ENCODE peak calls at places on chromosomes 6 and 20, in ten cellular contexts. One of them, this sample, is unnamed.

GRCh38 chr6:79377047-79377446 is 142.6 kb upstream of the HMGN3 start:
- DNase-seq in AG10803: no peak
- DNase-seq in hepatocyte: no peak
- DNase-seq in GM23248: peak; percentile 52
- DNase-seq in CD8-positive, alpha-beta memory T cell: no peak
- DNase-seq in fibroblast of mammary gland: peak; percentile 54
- DNase-seq in adipocyte: peak; percentile 8
- DNase-seq in kidney epithelial cell: no peak
- DNase-seq in breast epithelium: no peak
- DNase-seq in aorta: no peak
- DNase-seq in this sample: no peak

GRCh38 chr20:55678970-55679667 is 326.2 kb downstream of the CBLN4 start:
- DNase-seq in hepatocyte: no peak
- DNase-seq in breast epithelium: no peak
- DNase-seq in AG10803: no peak
- DNase-seq in GM23248: no peak
- DNase-seq in adipocyte: no peak
- DNase-seq in kidney epithelial cell: no peak
- DNase-seq in CD8-positive, alpha-beta memory T cell: no peak
- DNase-seq in fibroblast of mammary gland: no peak
- DNase-seq in aorta: no peak
- DNase-seq in this sample: no peak

GRCh38 chr6:130928993-130929678 is 101.9 kb downstream of the SMLR1 start:
- DNase-seq in AG10803: peak; percentile 89
- DNase-seq in GM23248: peak; percentile 75
- DNase-seq in adipocyte: peak; percentile 63
- DNase-seq in kidney epithelial cell: no peak
- DNase-seq in hepatocyte: no peak
- DNase-seq in breast epithelium: no peak
- DNase-seq in CD8-positive, alpha-beta memory T cell: no peak
- DNase-seq in fibroblast of mammary gland: peak; percentile 90
- DNase-seq in aorta: no peak
- DNase-seq in this sample: no peak

GRCh38 chr6:151961809-151962208 is 154.3 kb downstream of the ESR1 start:
- DNase-seq in CD8-positive, alpha-beta memory T cell: no peak
- DNase-seq in hepatocyte: no peak
- DNase-seq in aorta: no peak
- DNase-seq in kidney epithelial cell: no peak
- DNase-seq in AG10803: no peak
- DNase-seq in breast epithelium: no peak
- DNase-seq in GM23248: no peak
- DNase-seq in adipocyte: no peak
- DNase-seq in fibroblast of mammary gland: peak; percentile 12
- DNase-seq in this sample: no peak

GRCh38 chr20:1624811-1625690 is 5.2 kb upstream of the SIRPB1 start:
- DNase-seq in fibroblast of mammary gland: no peak
- DNase-seq in adipocyte: no peak
- DNase-seq in aorta: no peak
- DNase-seq in AG10803: no peak
- DNase-seq in GM23248: no peak
- DNase-seq in breast epithelium: no peak
- DNase-seq in hepatocyte: peak; percentile 0
- DNase-seq in CD8-positive, alpha-beta memory T cell: no peak
- DNase-seq in kidney epithelial cell: no peak
- DNase-seq in this sample: no peak

GRCh38 chr6:14001329-14002012 is 76.7 kb downstream of the RNF182 start:
- DNase-seq in hepatocyte: peak; percentile 65
- DNase-seq in CD8-positive, alpha-beta memory T cell: no peak
- DNase-seq in aorta: no peak
- DNase-seq in GM23248: peak; percentile 99
- DNase-seq in fibroblast of mammary gland: peak; percentile 100
- DNase-seq in kidney epithelial cell: peak; percentile 95
- DNase-seq in adipocyte: peak; percentile 80
- DNase-seq in breast epithelium: no peak
- DNase-seq in AG10803: peak; percentile 98
- DNase-seq in this sample: no peak

GRCh38 chr20:19026901-19027644 is 185.4 kb upstream of the SLC24A3 start:
- DNase-seq in kidney epithelial cell: no peak
- DNase-seq in breast epithelium: no peak
- DNase-seq in hepatocyte: no peak
- DNase-seq in fibroblast of mammary gland: no peak
- DNase-seq in GM23248: no peak
- DNase-seq in CD8-positive, alpha-beta memory T cell: no peak
- DNase-seq in adipocyte: no peak
- DNase-seq in AG10803: no peak
- DNase-seq in aorta: no peak
- DNase-seq in this sample: peak; percentile 78

GRCh38 chr20:51500311-51500710 is 42.2 kb downstream of the NFATC2 start:
- DNase-seq in GM23248: peak; percentile 10
- DNase-seq in hepatocyte: no peak
- DNase-seq in fibroblast of mammary gland: no peak
- DNase-seq in adipocyte: no peak
- DNase-seq in AG10803: no peak
- DNase-seq in aorta: no peak
- DNase-seq in CD8-positive, alpha-beta memory T cell: peak; percentile 38
- DNase-seq in kidney epithelial cell: no peak
- DNase-seq in breast epithelium: no peak
- DNase-seq in this sample: no peak

GRCh38 chr6:69994251-69994650 is 127.9 kb downstream of the COL19A1 start:
- DNase-seq in fibroblast of mammary gland: no peak
- DNase-seq in AG10803: no peak
- DNase-seq in aorta: no peak
- DNase-seq in breast epithelium: no peak
- DNase-seq in GM23248: peak; percentile 39
- DNase-seq in kidney epithelial cell: no peak
- DNase-seq in CD8-positive, alpha-beta memory T cell: no peak
- DNase-seq in adipocyte: peak; percentile 21
- DNase-seq in hepatocyte: no peak
- DNase-seq in this sample: no peak

GRCh38 chr6:155374681-155375080 is 60.4 kb upstream of the TFB1M start:
- DNase-seq in aorta: no peak
- DNase-seq in breast epithelium: no peak
- DNase-seq in CD8-positive, alpha-beta memory T cell: no peak
- DNase-seq in adipocyte: no peak
- DNase-seq in kidney epithelial cell: no peak
- DNase-seq in fibroblast of mammary gland: peak; percentile 33
- DNase-seq in hepatocyte: no peak
- DNase-seq in GM23248: peak; percentile 52
- DNase-seq in AG10803: no peak
- DNase-seq in this sample: no peak

GRCh38 chr20:37627060-37627766 is 66.6 kb upstream of the CTNNBL1 start:
- DNase-seq in hepatocyte: peak; percentile 81
- DNase-seq in CD8-positive, alpha-beta memory T cell: no peak
- DNase-seq in kidney epithelial cell: no peak
- DNase-seq in GM23248: peak; percentile 63
- DNase-seq in AG10803: peak; percentile 35
- DNase-seq in fibroblast of mammary gland: peak; percentile 50
- DNase-seq in breast epithelium: no peak
- DNase-seq in adipocyte: peak; percentile 59
- DNase-seq in aorta: no peak
- DNase-seq in this sample: peak; percentile 74

GRCh38 chr6:118939683-118940082 is 4.7 kb upstream of the MCM9 start:
- DNase-seq in CD8-positive, alpha-beta memory T cell: no peak
- DNase-seq in aorta: no peak
- DNase-seq in hepatocyte: no peak
- DNase-seq in kidney epithelial cell: no peak
- DNase-seq in GM23248: no peak
- DNase-seq in AG10803: no peak
- DNase-seq in fibroblast of mammary gland: no peak
- DNase-seq in breast epithelium: no peak
- DNase-seq in adipocyte: no peak
- DNase-seq in this sample: no peak

GRCh38 chr6:105402090-105402980 is 547 bp downstream of the PREP start:
- DNase-seq in CD8-positive, alpha-beta memory T cell: peak; percentile 3
- DNase-seq in breast epithelium: no peak
- DNase-seq in fibroblast of mammary gland: peak; percentile 53
- DNase-seq in adipocyte: peak; percentile 56
- DNase-seq in aorta: no peak
- DNase-seq in AG10803: peak; percentile 52
- DNase-seq in GM23248: peak; percentile 70
- DNase-seq in hepatocyte: peak; percentile 49
- DNase-seq in kidney epithelial cell: no peak
- DNase-seq in this sample: peak; percentile 49

GRCh38 chr20:10883166-10883565 is 209.4 kb upstream of the JAG1 start:
- DNase-seq in AG10803: no peak
- DNase-seq in kidney epithelial cell: no peak
- DNase-seq in GM23248: no peak
- DNase-seq in adipocyte: no peak
- DNase-seq in aorta: no peak
- DNase-seq in CD8-positive, alpha-beta memory T cell: no peak
- DNase-seq in breast epithelium: no peak
- DNase-seq in fibroblast of mammary gland: no peak
- DNase-seq in hepatocyte: no peak
- DNase-seq in this sample: no peak

GRCh38 chr6:29968130-29968529 is 25.8 kb downstream of the HLA-A start:
- DNase-seq in kidney epithelial cell: peak; percentile 77
- DNase-seq in aorta: no peak
- DNase-seq in AG10803: peak; percentile 48
- DNase-seq in fibroblast of mammary gland: peak; percentile 36
- DNase-seq in breast epithelium: no peak
- DNase-seq in hepatocyte: no peak
- DNase-seq in adipocyte: no peak
- DNase-seq in CD8-positive, alpha-beta memory T cell: no peak
- DNase-seq in GM23248: peak; percentile 23
- DNase-seq in this sample: no peak

GRCh38 chr6:109052852-109053251 is 41.8 kb downstream of the SESN1 start:
- DNase-seq in adipocyte: no peak
- DNase-seq in aorta: no peak
- DNase-seq in hepatocyte: no peak
- DNase-seq in kidney epithelial cell: no peak
- DNase-seq in CD8-positive, alpha-beta memory T cell: no peak
- DNase-seq in breast epithelium: no peak
- DNase-seq in GM23248: no peak
- DNase-seq in AG10803: no peak
- DNase-seq in fibroblast of mammary gland: no peak
- DNase-seq in this sample: no peak

GRCh38 chr6:33192671-33193602 is 670 bp upstream of the COL11A2 start:
- DNase-seq in hepatocyte: peak; percentile 56
- DNase-seq in CD8-positive, alpha-beta memory T cell: no peak
- DNase-seq in breast epithelium: no peak
- DNase-seq in fibroblast of mammary gland: no peak
- DNase-seq in GM23248: peak; percentile 64
- DNase-seq in adipocyte: peak; percentile 50
- DNase-seq in kidney epithelial cell: no peak
- DNase-seq in AG10803: no peak
- DNase-seq in aorta: peak; percentile 81
- DNase-seq in this sample: peak; percentile 87

GRCh38 chr6:27078734-27079357 is 168.7 kb upstream of the PRSS16 start:
- DNase-seq in hepatocyte: peak; percentile 72
- DNase-seq in fibroblast of mammary gland: peak; percentile 76
- DNase-seq in kidney epithelial cell: peak; percentile 18
- DNase-seq in adipocyte: peak; percentile 88
- DNase-seq in CD8-positive, alpha-beta memory T cell: peak; percentile 7
- DNase-seq in breast epithelium: no peak
- DNase-seq in GM23248: peak; percentile 80
- DNase-seq in aorta: no peak
- DNase-seq in AG10803: peak; percentile 65
- DNase-seq in this sample: peak; percentile 21
- H3K4me3 ChIP-seq in hepatocyte: peak overlapping the region; percentile 15
- H3K4me3 ChIP-seq in fibroblast of mammary gland: no peak overlapping the region
- H3K4me3 ChIP-seq in kidney epithelial cell: peak overlapping the region; percentile 21
- H3K4me3 ChIP-seq in adipocyte: peak overlapping the region; percentile 55
- H3K4me3 ChIP-seq in CD8-positive, alpha-beta memory T cell: peak overlapping the region; percentile 18
- H3K4me3 ChIP-seq in breast epithelium: peak overlapping the region; percentile 37
- H3K4me3 ChIP-seq in GM23248: peak overlapping the region; percentile 56
- H3K4me3 ChIP-seq in aorta: no peak overlapping the region
- H3K4me3 ChIP-seq in AG10803: peak overlapping the region; percentile 28
- H3K4me3 ChIP-seq in this sample: peak overlapping the region; percentile 38

GRCh38 chr6:56905378-56905777 is 49.5 kb upstream of the BEND6 start:
- DNase-seq in CD8-positive, alpha-beta memory T cell: no peak
- DNase-seq in aorta: no peak
- DNase-seq in GM23248: no peak
- DNase-seq in breast epithelium: no peak
- DNase-seq in adipocyte: no peak
- DNase-seq in fibroblast of mammary gland: no peak
- DNase-seq in hepatocyte: no peak
- DNase-seq in AG10803: no peak
- DNase-seq in kidney epithelial cell: no peak
- DNase-seq in this sample: no peak

GRCh38 chr6:56906752-56907151 is 48.2 kb upstream of the BEND6 start:
- DNase-seq in aorta: no peak
- DNase-seq in hepatocyte: no peak
- DNase-seq in kidney epithelial cell: no peak
- DNase-seq in CD8-positive, alpha-beta memory T cell: no peak
- DNase-seq in GM23248: peak; percentile 64
- DNase-seq in breast epithelium: no peak
- DNase-seq in fibroblast of mammary gland: peak; percentile 53
- DNase-seq in AG10803: peak; percentile 54
- DNase-seq in adipocyte: no peak
- DNase-seq in this sample: no peak

GRCh38 chr6:56911847-56912246 is 43.1 kb upstream of the BEND6 start:
- DNase-seq in kidney epithelial cell: peak; percentile 29
- DNase-seq in fibroblast of mammary gland: peak; percentile 69
- DNase-seq in CD8-positive, alpha-beta memory T cell: no peak
- DNase-seq in hepatocyte: no peak
- DNase-seq in breast epithelium: no peak
- DNase-seq in adipocyte: peak; percentile 77
- DNase-seq in GM23248: peak; percentile 73
- DNase-seq in aorta: no peak
- DNase-seq in AG10803: peak; percentile 86
- DNase-seq in this sample: no peak

GRCh38 chr6:56913276-56914138 is 41.4 kb upstream of the BEND6 start:
- DNase-seq in fibroblast of mammary gland: peak; percentile 56
- DNase-seq in GM23248: no peak
- DNase-seq in adipocyte: no peak
- DNase-seq in AG10803: no peak
- DNase-seq in hepatocyte: no peak
- DNase-seq in kidney epithelial cell: no peak
- DNase-seq in breast epithelium: no peak
- DNase-seq in CD8-positive, alpha-beta memory T cell: no peak
- DNase-seq in aorta: no peak
- DNase-seq in this sample: no peak

GRCh38 chr6:56909115-56909907 is 45.6 kb upstream of the BEND6 start:
- DNase-seq in breast epithelium: no peak
- DNase-seq in kidney epithelial cell: no peak
- DNase-seq in hepatocyte: no peak
- DNase-seq in GM23248: peak; percentile 67
- DNase-seq in adipocyte: no peak
- DNase-seq in CD8-positive, alpha-beta memory T cell: no peak
- DNase-seq in aorta: no peak
- DNase-seq in AG10803: no peak
- DNase-seq in fibroblast of mammary gland: peak; percentile 39
- DNase-seq in this sample: no peak
- H3K4me3 ChIP-seq in breast epithelium: no peak overlapping the region
- H3K4me3 ChIP-seq in kidney epithelial cell: no peak overlapping the region
- H3K4me3 ChIP-seq in hepatocyte: no peak overlapping the region
- H3K4me3 ChIP-seq in GM23248: no peak overlapping the region
- H3K4me3 ChIP-seq in adipocyte: no peak overlapping the region
- H3K4me3 ChIP-seq in CD8-positive, alpha-beta memory T cell: no peak overlapping the region
- H3K4me3 ChIP-seq in aorta: no peak overlapping the region
- H3K4me3 ChIP-seq in AG10803: no peak overlapping the region
- H3K4me3 ChIP-seq in fibroblast of mammary gland: no peak overlapping the region
- H3K4me3 ChIP-seq in this sample: no peak overlapping the region

GRCh38 chr6:30981942-30982772 is 1.4 kb upstream of the MUC21 start:
- DNase-seq in breast epithelium: no peak
- DNase-seq in CD8-positive, alpha-beta memory T cell: no peak
- DNase-seq in GM23248: peak; percentile 81
- DNase-seq in fibroblast of mammary gland: peak; percentile 84
- DNase-seq in AG10803: peak; percentile 78
- DNase-seq in aorta: no peak
- DNase-seq in adipocyte: peak; percentile 73
- DNase-seq in kidney epithelial cell: peak; percentile 70
- DNase-seq in hepatocyte: peak; percentile 53
- DNase-seq in this sample: peak; percentile 72
- H3K4me3 ChIP-seq in breast epithelium: no peak overlapping the region
- H3K4me3 ChIP-seq in CD8-positive, alpha-beta memory T cell: no peak overlapping the region
- H3K4me3 ChIP-seq in GM23248: peak overlapping the region; percentile 62
- H3K4me3 ChIP-seq in fibroblast of mammary gland: peak overlapping the region; percentile 18
- H3K4me3 ChIP-seq in AG10803: peak overlapping the region; percentile 34
- H3K4me3 ChIP-seq in aorta: no peak overlapping the region
- H3K4me3 ChIP-seq in adipocyte: peak overlapping the region; percentile 66
- H3K4me3 ChIP-seq in kidney epithelial cell: peak overlapping the region; percentile 7
- H3K4me3 ChIP-seq in hepatocyte: no peak overlapping the region
- H3K4me3 ChIP-seq in this sample: peak overlapping the region; percentile 3

GRCh38 chr20:43681468-43681942 is 14.6 kb downstream of the MYBL2 start:
- DNase-seq in AG10803: peak; percentile 26
- DNase-seq in breast epithelium: no peak
- DNase-seq in kidney epithelial cell: no peak
- DNase-seq in hepatocyte: no peak
- DNase-seq in GM23248: peak; percentile 39
- DNase-seq in fibroblast of mammary gland: no peak
- DNase-seq in adipocyte: no peak
- DNase-seq in aorta: no peak
- DNase-seq in CD8-positive, alpha-beta memory T cell: no peak
- DNase-seq in this sample: peak; percentile 34
- H3K4me3 ChIP-seq in AG10803: no peak overlapping the region
- H3K4me3 ChIP-seq in breast epithelium: no peak overlapping the region
- H3K4me3 ChIP-seq in kidney epithelial cell: no peak overlapping the region
- H3K4me3 ChIP-seq in hepatocyte: no peak overlapping the region
- H3K4me3 ChIP-seq in GM23248: no peak overlapping the region
- H3K4me3 ChIP-seq in fibroblast of mammary gland: no peak overlapping the region
- H3K4me3 ChIP-seq in adipocyte: peak overlapping the region; percentile 12
- H3K4me3 ChIP-seq in aorta: no peak overlapping the region
- H3K4me3 ChIP-seq in CD8-positive, alpha-beta memory T cell: no peak overlapping the region
- H3K4me3 ChIP-seq in this sample: no peak overlapping the region

This sample was measured in H7.